ENCODE peak calls at places on chromosome 9, in four cellular contexts. T, P, W and G are unnamed samples.

GRCh38 chr9:135244751-135245221 is 157.3 kb downstream of the OLFM1 start:
- DNase-seq in T (no peak), W (no peak), P (peak; percentile 58), G (no peak)

GRCh38 chr9:89797970-89798369 is 193.2 kb downstream of the GADD45G start:
- DNase-seq in P (no peak), W (no peak), T (no peak), G (no peak)

GRCh38 chr9:134283111-134283515 is 43.1 kb upstream of the RXRA start:
- DNase-seq in P (peak; percentile 96), W (peak; percentile 71), T (peak; percentile 70), G (no peak)

GRCh38 chr9:75265525-75265972 is 177.2 kb downstream of the OSTF1 start:
- DNase-seq in P (no peak), W (peak; percentile 54), T (peak; percentile 19), G (no peak)

GRCh38 chr9:30967484-30967883 is 1417.0 kb upstream of the ACO1 start:
- DNase-seq in T (no peak), P (no peak), W (no peak), G (no peak)

GRCh38 chr9:124869986-124870560 is 8.1 kb downstream of the ARPC5L start:
- DNase-seq in T (peak; percentile 46), W (peak; percentile 77), P (no peak), G (no peak)

GRCh38 chr9:3962467-3962866 is 337.4 kb downstream of the GLIS3 start:
- DNase-seq in P (no peak), W (no peak), T (no peak), G (no peak)

GRCh38 chr9:114805670-114806551 is at the start of gene TNFSF15:
- DNase-seq in T (no peak), W (peak; percentile 54), P (peak; percentile 63), G (no peak)

GRCh38 chr9:105535920-105536668 is 21.8 kb upstream of the FKTN start:
- DNase-seq in P (no peak), T (no peak), W (no peak), G (no peak)

DNA sequence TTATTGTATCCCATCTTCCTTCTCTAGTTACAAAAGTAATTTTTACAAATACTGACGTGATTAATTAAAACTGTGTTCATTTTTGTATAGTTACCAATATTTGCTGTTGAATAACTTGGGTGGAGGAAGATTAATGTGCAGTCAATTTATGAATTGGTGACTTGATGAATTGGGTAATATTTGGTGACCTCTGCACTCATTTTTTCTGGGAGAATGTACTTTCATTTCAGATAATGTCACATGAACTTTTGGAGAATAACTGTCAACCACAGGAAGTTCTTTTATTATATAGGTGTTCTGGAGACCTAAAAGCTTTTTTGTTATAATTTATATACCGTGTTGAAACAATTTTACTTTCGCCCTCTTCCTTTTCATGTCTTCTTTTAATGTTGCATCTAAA is 26.4 kb upstream of the FKTN start:
- DNase-seq in T (no peak), W (no peak), P (no peak), G (no peak)
- TF ChIP-seq POLR2A in T (no peak), W (no peak), P (no peak), G (no peak)

GRCh38 chr9:94923333-94924089 is 197.0 kb downstream of the AOPEP start:
- DNase-seq in T (no peak), P (no peak), W (no peak), G (no peak)

GRCh38 chr9:94921656-94922055 is 195.2 kb downstream of the AOPEP start:
- DNase-seq in T (peak; percentile 22), P (no peak), W (no peak), G (no peak)

GRCh38 chr9:94922098-94922607 is 195.7 kb downstream of the AOPEP start:
- DNase-seq in T (peak; percentile 64), W (no peak), P (peak; percentile 76), G (no peak)

GRCh38 chr9:94921072-94921471 is 194.6 kb downstream of the AOPEP start:
- DNase-seq in T (peak; percentile 76), W (no peak), P (peak; percentile 62), G (no peak)

GRCh38 chr9:94922691-94923107 is 196.2 kb downstream of the AOPEP start:
- DNase-seq in P (peak; percentile 86), W (no peak), T (peak; percentile 89), G (no peak)
- H3K4me1 ChIP-seq in P (peaks cover 50% of the 10 kb centered on the region), W (peaks cover 53% of the 10 kb centered on the region), T (peaks cover 27% of the 10 kb centered on the region), G (peaks cover 54% of the 10 kb centered on the region)

DNA sequence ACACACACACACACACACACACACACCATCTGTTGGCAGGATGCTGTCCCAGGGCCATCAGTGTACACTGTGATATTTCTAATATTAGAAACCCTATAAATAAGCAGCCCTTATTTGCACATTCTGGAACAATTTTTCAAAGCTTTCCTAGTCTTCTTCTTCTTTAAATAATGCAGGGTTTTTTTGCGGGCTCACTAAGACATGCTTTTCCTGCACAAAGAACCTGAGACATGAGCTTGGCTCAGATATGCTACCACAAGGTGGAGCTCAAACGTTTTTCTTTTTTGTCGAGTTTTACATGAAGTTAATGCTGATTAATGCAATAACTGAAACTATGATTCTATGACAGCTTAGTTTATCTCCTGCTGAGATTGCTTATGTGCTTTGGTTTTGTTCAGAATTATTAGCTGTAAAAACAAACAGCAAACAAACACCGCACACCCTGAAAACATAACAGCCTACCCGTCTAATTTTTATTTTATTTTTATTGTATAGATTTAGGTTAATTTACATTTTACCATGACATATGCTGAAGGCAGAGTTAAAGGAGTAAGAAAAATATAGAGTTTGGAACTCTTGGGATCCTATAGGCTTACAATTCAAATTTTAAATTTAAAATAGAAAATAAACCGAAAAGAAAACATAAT is 95.7 kb downstream of the ALDH1A1 start:
- DNase-seq in W (no peak), P (no peak), T (peak; percentile 47), G (no peak)
- H3K27ac ChIP-seq in W (peak overlapping the region; percentile 3), P (no peak overlapping the region), T (peak overlapping the region; percentile 44), G (no peak overlapping the region)

GRCh38 chr9:136539427-136540412 is 6.1 kb downstream of the NOTCH1 start:
- DNase-seq in P (peak; percentile 96), T (peak; percentile 89), W (peak; percentile 97), G (peak; percentile 97)
- TF ChIP-seq POLR2A in P (no peak), T (no peak), W (peak; percentile 48), G (no peak)

DNA sequence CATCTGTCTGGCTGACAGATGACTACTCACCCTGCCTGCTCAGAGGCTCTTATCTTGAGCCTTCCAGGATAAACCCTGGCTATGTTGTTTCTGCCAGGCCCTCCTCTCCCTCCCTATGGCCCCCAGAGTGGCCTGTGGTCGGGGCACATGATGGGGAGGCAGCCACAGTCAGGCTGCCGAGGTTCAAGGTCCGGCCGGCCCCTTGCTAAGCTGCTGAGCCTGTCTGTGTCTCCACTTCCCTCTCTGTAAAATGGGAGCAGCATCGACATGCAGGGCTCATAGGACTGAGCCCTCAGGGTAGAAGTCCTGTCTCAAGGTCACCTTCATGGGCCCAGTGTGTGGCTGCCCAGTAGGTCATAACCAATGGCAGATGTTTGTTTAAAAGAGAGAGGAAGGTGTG is 28.5 kb downstream of the WNK2 start:
- DNase-seq in W (no peak), P (no peak), T (no peak), G (no peak)
- H3K4me1 ChIP-seq in W (peaks cover 40% of the 10 kb centered on the region), P (peaks cover 26% of the 10 kb centered on the region), T (peaks cover 7% of the 10 kb centered on the region), G (peaks cover 65% of the 10 kb centered on the region)

DNA sequence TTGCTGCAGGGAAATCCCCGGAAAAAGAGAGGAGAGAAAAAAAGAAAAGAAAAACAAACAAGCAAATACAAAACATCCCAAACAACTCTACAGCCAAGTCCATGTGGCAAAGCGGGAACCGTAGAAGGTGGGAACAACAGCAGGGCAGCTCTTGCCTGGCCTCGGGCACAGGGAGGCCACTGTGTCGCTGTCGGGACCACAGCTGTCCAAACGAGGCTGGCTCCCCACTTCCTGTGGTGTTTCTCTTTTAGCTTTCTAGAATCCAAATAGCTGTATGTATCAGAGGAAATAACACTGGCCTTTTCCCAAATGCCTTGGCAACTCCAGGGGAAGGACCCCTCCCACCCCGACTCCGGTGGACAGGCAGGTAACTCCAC is 41.6 kb upstream of the EQTN start:
- DNase-seq in W (no peak), T (no peak), P (no peak), G (peak; percentile 89)
- H3K27ac ChIP-seq in W (peak overlapping the region; percentile 71), T (peak overlapping the region; percentile 58), P (no peak overlapping the region), G (peak overlapping the region; percentile 1)

GRCh38 chr9:34514816-34515215 is 8.0 kb downstream of the ENHO start:
- DNase-seq in P (peak; percentile 8), T (no peak), W (no peak), G (no peak)

GRCh38 chr9:34514401-34514800 is 8.4 kb downstream of the ENHO start:
- DNase-seq in P (peak; percentile 39), W (no peak), T (no peak), G (no peak)

GRCh38 chr9:34512131-34513078 is 10.4 kb downstream of the ENHO start:
- DNase-seq in T (no peak), W (no peak), P (peak; percentile 51), G (no peak)

GRCh38 chr9:34515959-34516358 is 6.8 kb downstream of the ENHO start:
- DNase-seq in T (no peak), W (no peak), P (peak; percentile 9), G (no peak)

GRCh38 chr9:34513567-34514214 is 9.1 kb downstream of the ENHO start:
- DNase-seq in W (no peak), P (peak; percentile 55), T (no peak), G (no peak)
- TF ChIP-seq POLR2A in W (no peak), P (no peak), T (no peak), G (no peak)

GRCh38 chr9:130480673-130481072 is 35.9 kb downstream of the ASS1 start:
- DNase-seq in P (no peak), W (no peak), T (no peak), G (no peak)

GRCh38 chr9:130478152-130478551 is 33.4 kb downstream of the ASS1 start:
- DNase-seq in T (no peak), W (no peak), P (no peak), G (no peak)

GRCh38 chr9:130477564-130477963 is 32.8 kb downstream of the ASS1 start:
- DNase-seq in P (no peak), W (no peak), T (no peak), G (no peak)

GRCh38 chr9:130479587-130479986 is 34.8 kb downstream of the ASS1 start:
- DNase-seq in P (no peak), W (no peak), T (no peak), G (no peak)

GRCh38 chr9:130478731-130479575 is 34.2 kb downstream of the ASS1 start:
- DNase-seq in T (no peak), W (no peak), P (no peak), G (no peak)
- H3K4me1 ChIP-seq in T (no peaks in the 10 kb centered on the region), W (no peaks in the 10 kb centered on the region), P (no peaks in the 10 kb centered on the region), G (no peaks in the 10 kb centered on the region)

GRCh38 chr9:126952180-126952960 is 37.8 kb downstream of the RALGPS1 start:
- DNase-seq in T (peak; percentile 44), P (no peak), W (no peak), G (no peak)
- H3K27ac ChIP-seq in T (peak overlapping the region; percentile 67), P (peak overlapping the region; percentile 26), W (no peak overlapping the region), G (no peak overlapping the region)